ENCODE peak calls at places on chromosomes 6 and 20, in four cellular contexts. Y is SK-N-SH, F is HepG2, U is GM12878. T is an unnamed sample.

GRCh38 chr6:110408891-110409290 is 6.5 kb downstream of the DDO start:
- DNase-seq in Y (peak), F (no peak), U (no peak), T (no peak)

GRCh38 chr6:2502096-2502997 is 248.4 kb downstream of the MYLK4 start:
- DNase-seq in Y (no peak), F (peak), U (no peak), T (no peak)

GRCh38 chr6:50128420-50129005 is 78.8 kb upstream of the DEFB112 start:
- DNase-seq in Y (peak), F (peak), U (no peak), T (no peak)

GRCh38 chr6:159693894-159694545 is 979 bp upstream of the SOD2 start:
- DNase-seq in Y (no peak), F (peak), U (no peak), T (no peak)

GRCh38 chr6:130677312-130677711 is 149.9 kb upstream of the SMLR1 start:
- DNase-seq in Y (no peak), F (no peak), U (no peak), T (no peak)

GRCh38 chr6:143724876-143725275 is 47.1 kb downstream of the PHACTR2 start:
- DNase-seq in Y (no peak), F (no peak), U (no peak), T (no peak)

GRCh38 chr6:106132153-106132698 is 46.1 kb downstream of the PRDM1 start:
- DNase-seq in Y (no peak), F (no peak), U (no peak), T (no peak)

GRCh38 chr6:3348821-3349220 is 90.1 kb downstream of the PSMG4 start:
- DNase-seq in Y (no peak), F (no peak), U (no peak), T (no peak)

GRCh38 chr6:105991561-105992314 is 94.4 kb upstream of the PRDM1 start:
- DNase-seq in Y (peak), F (peak), U (no peak), T (no peak)

GRCh38 chr6:113971786-113972185 is 838 bp upstream of the HDAC2 start:
- DNase-seq in Y (no peak), F (no peak), U (no peak), T (no peak)

GRCh38 chr6:142728910-142729481 is 216.0 kb downstream of the HIVEP2 start:
- DNase-seq in Y (peak), F (no peak), U (no peak), T (no peak)

GRCh38 chr20:14720251-14720650 is 382.8 kb upstream of the FLRT3 start:
- DNase-seq in Y (no peak), F (no peak), U (no peak), T (no peak)

DNA sequence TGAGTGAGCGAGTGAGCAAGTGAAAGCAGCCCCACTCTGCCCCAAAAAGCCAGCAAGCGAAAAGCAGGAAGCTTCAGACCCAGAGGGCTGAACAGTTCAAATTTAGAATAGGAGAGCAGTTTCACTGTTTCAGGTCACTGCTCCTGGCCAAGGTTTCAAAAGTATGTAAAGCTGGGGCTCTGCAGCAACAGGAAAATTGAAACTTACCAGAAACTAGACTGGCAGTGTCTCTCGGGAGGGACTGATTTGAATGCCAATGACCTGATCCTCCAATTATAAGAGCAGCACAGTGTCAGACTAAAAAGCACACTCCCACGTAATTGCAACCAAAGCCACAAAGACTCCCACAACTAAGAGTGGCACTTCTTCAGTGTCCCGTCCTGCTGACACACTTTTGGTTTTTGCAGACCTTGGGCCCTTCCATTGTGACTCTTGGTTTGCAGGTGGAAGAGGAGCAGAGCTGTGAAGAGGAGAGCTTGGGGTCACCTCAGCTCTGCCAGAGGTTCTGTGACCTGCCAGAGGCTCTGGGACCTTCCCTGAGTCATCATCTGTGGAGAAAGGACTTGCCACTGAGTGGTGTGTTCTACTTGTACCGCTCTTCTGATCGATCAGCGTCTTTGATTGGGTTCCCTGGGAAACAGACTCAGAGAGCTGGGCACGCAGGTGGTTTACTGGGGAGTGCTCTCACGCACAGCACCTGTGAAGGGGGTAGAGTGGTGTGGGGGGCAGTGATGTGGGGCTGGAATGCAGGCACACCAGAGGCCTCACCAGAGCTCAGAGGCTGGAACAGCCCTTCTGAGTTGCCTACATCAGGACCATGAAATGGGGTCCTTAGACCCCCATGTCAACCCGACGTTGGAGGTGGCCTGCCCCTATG is 52.7 kb upstream of the PTGIS start:
- DNase-seq in Y (no peak), F (no peak), U (peak), T (no peak)
- TF ChIP-seq TCF12 in Y (no peak), F (no peak), U (peak), T (no peak)

GRCh38 chr20:39903806-39904205 is 785.2 kb downstream of the MAFB start:
- DNase-seq in Y (no peak), F (no peak), U (no peak), T (no peak)
- TF ChIP-seq TCF12 in Y (no peak), F (no peak), U (no peak), T (no peak)

DNA sequence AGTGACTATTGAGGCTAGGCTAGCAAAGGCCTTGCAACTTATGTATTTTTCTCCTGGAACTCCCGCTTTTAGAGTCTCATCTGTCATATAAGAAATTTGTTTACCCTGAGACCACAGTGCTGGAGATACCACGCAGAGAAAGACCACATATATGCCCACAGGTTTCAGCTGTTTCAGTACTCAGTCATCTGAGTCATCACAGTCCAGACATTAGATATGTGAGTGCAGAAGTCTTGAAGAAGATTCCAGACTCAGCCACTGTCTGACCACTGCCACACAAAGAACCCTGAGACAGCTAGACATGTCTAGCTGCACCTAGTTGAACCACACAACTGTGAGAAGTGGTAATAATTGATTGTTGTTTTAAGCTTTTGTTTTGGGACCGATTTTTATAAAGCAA is 648.3 kb downstream of the EPM2A start:
- DNase-seq in Y (no peak), F (no peak), U (no peak), T (no peak)
- TF ChIP-seq TCF12 in Y (no peak), F (no peak), U (no peak), T (no peak)

DNA sequence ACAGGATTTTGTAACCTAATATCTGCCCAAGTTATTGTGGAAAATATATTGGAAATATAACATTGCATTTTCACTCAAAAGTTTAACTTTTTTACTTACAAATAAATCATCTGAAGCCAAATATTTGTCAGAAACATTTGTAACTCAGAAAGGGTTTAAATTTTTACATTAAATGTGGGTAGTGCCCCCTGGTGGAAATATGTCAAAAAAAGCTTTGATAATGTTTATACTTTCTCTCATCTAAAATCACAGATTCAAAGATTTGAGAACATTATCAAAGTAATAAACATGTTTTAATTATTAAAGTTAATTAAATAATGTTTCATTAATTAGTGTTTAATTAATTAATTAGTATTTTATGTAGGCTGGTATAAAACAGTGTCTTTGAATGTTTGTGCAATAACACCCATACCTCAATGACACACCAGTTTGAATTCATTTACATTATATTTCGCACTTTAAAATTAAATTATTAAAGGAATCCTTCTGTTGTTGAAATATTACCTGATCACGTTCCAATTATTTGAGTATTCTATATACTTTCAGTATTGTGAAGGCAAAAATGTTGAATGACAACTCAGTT is 320.1 kb upstream of the FKBP1C start:
- DNase-seq in Y (peak), F (peak), U (no peak), T (no peak)
- TF ChIP-seq TCF12 in Y (no peak), F (no peak), U (no peak), T (no peak)

GRCh38 chr20:1370548-1371110 is 22.2 kb downstream of the FKBP1A start:
- DNase-seq in Y (no peak), F (no peak), U (no peak), T (no peak)

GRCh38 chr20:1371235-1371782 is 21.5 kb downstream of the FKBP1A start:
- DNase-seq in Y (no peak), F (no peak), U (no peak), T (no peak)

GRCh38 chr20:1369970-1370369 is 22.9 kb downstream of the FKBP1A start:
- DNase-seq in Y (no peak), F (no peak), U (no peak), T (no peak)

GRCh38 chr20:1367479-1367878 is 25.4 kb downstream of the FKBP1A start:
- DNase-seq in Y (no peak), F (no peak), U (no peak), T (no peak)

DNA sequence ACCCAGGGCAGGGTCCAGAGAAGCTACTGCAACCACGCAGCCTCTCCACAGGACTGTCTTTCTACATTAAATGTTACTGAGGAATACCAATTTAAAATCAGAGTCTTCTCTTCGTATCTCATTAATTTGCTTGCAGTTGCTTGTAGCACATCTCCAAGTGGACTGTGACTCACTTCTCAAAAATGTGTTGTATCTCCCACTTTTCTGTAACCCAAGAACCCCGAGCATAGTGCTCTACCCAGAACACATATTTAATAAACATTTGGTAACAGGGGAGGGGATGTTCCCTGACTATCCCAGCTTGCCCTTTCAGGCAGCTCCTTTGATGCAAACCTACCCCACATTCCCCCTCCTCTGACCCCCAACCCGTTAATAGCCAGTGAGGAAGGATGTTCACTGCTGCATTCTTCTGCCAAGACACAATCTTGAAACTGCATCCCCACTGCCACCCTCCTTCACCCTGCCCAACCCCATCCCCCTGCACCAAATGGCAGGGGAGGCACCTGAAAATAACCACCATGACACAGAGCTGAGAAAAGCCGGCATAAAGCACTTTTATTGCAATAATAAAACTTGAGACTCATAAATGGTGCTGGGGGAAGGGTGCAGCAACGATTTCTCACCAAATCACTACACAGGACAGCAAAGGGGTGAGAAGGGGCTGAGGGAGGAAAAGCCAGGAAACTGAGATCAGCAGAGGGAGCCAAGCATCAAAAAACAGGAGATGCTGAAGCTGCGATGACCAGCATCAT is 24.2 kb downstream of the FKBP1A start:
- DNase-seq in Y (no peak), F (no peak), U (no peak), T (no peak)
- TF ChIP-seq TCF12 in Y (no peak), F (no peak), U (no peak), T (no peak)

DNA sequence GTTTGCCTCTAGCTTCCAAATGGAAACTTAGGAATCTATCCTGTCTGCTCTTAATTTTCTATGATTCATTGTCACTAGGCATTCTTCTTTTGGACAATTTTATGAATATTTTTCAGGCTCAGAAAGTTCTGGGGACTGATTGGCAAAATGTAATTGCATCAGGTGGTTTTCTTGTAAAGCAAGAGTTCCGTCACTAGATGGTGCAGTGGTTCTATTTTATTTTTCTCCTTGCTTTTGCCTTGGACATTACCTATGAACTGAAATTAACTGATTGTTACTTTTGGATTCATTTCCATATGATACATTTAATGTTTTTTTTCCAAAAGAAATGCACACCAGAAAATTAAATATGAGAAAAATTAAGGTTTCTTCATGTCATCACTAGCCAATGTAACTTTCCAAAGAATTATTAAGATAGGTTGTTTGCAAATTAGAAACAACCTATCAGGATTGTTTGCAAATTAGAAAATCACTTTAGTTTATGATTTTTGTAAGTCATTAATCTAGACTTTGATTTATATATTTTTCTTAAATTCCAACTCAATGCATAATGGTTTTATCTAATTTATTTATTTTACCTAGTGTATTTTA is 48.0 kb downstream of the TMEM170B start:
- DNase-seq in Y (peak), F (peak), U (peak), T (no peak)
- TF ChIP-seq TCF12 in Y (no peak), F (no peak), U (no peak), T (no peak)

GRCh38 chr6:15443119-15443518 is 197.2 kb downstream of the JARID2 start:
- DNase-seq in Y (no peak), F (no peak), U (no peak), T (no peak)
- TF ChIP-seq TCF12 in Y (no peak), F (no peak), U (no peak), T (no peak)

GRCh38 chr20:54137115-54137514 is 36.7 kb downstream of the CYP24A1 start:
- DNase-seq in Y (no peak), F (no peak), U (no peak), T (no peak)
- TF ChIP-seq TCF12 in Y (no peak), F (no peak), U (no peak), T (no peak)

T was measured in H1.